ENCODE peak calls at places on chromosomes 5 and 9, in four cellular contexts. G is heart left ventricle, U is breast epithelium, T is GM23338. X is an unnamed sample.

GRCh38 chr5:78738693-78739300 is 90.2 kb upstream of the LHFPL2 start:
- DNase-seq in T (no peak), G (no peak), U (peak; percentile 65), X (no peak)

GRCh38 chr5:79430196-79430595 is 83.7 kb downstream of the HOMER1 start:
- DNase-seq in T (no peak), G (no peak), U (no peak), X (no peak)

GRCh38 chr9:112793213-112793810 is 42.8 kb downstream of the SNX30 start:
- DNase-seq in U (no peak), T (peak; percentile 81), G (peak; percentile 83), X (peak; percentile 94)

GRCh38 chr9:25472681-25473080 is 205.6 kb downstream of the TUSC1 start:
- DNase-seq in T (no peak), U (no peak), G (no peak), X (no peak)

GRCh38 chr9:84393266-84393905 is 52.8 kb upstream of the SLC28A3 start:
- DNase-seq in G (no peak), T (peak; percentile 34), U (no peak), X (no peak)

GRCh38 chr9:120579139-120579749 is 723 bp downstream of the CDK5RAP2 start:
- DNase-seq in G (no peak), U (no peak), T (peak; percentile 76), X (no peak)

GRCh38 chr9:93681316-93682154 is 105.2 kb downstream of the PHF2 start:
- DNase-seq in G (peak; percentile 42), T (no peak), U (peak; percentile 46), X (peak; percentile 38)

GRCh38 chr9:88660611-88661010 is 125.6 kb downstream of the NXNL2 start:
- DNase-seq in G (no peak), U (no peak), T (peak; percentile 83), X (peak; percentile 85)

GRCh38 chr5:139389701-139390638 is at the start of gene MZB1:
- DNase-seq in T (no peak), U (no peak), G (no peak), X (peak; percentile 47)

DNA sequence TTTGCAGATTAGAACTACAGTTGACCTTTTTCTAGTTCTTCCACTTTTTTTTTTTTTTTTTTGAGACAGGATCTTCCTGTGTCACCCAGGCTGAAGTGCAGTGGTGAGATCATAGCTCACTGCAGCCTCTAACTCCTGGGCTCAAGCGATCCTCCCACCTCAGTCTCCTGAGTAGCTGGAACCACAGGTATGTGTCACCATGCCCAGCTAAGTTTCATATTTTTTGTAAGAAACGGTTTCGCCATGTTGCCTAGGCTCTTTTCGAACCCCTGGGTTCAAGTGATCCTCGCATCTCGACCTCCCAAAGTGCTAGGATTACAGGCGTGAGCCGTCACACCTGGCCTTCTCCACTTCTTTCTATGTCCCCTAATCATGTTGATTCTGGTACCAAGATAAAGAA is 39.7 kb upstream of the TNFAIP8 start:
- DNase-seq in T (no peak), G (no peak), U (no peak), X (peak; percentile 51)
- H3K4me1 ChIP-seq in T (peaks cover 7% of the 10 kb centered on the region), G (no peaks in the 10 kb centered on the region), U (no peaks in the 10 kb centered on the region), X (peaks cover 10% of the 10 kb centered on the region)

GRCh38 chr9:121739971-121740370 is 88.5 kb downstream of the DAB2IP start:
- DNase-seq in T (no peak), G (no peak), U (no peak), X (no peak)
- H3K4me1 ChIP-seq in T (peaks cover 56% of the 10 kb centered on the region), G (peaks cover 80% of the 10 kb centered on the region), U (peaks cover 18% of the 10 kb centered on the region), X (peaks cover 20% of the 10 kb centered on the region)

GRCh38 chr9:125888220-125888619 is 141.0 kb downstream of the PBX3 start:
- DNase-seq in U (no peak), T (no peak), G (no peak), X (no peak)

GRCh38 chr9:125889524-125890473 is 142.6 kb downstream of the PBX3 start:
- DNase-seq in T (peak; percentile 77), G (peak; percentile 62), U (no peak), X (peak; percentile 86)

GRCh38 chr9:125890793-125891192 is 143.6 kb downstream of the PBX3 start:
- DNase-seq in U (no peak), T (no peak), G (no peak), X (no peak)

GRCh38 chr9:125886365-125886764 is 139.2 kb downstream of the PBX3 start:
- DNase-seq in G (no peak), T (no peak), U (no peak), X (no peak)

DNA sequence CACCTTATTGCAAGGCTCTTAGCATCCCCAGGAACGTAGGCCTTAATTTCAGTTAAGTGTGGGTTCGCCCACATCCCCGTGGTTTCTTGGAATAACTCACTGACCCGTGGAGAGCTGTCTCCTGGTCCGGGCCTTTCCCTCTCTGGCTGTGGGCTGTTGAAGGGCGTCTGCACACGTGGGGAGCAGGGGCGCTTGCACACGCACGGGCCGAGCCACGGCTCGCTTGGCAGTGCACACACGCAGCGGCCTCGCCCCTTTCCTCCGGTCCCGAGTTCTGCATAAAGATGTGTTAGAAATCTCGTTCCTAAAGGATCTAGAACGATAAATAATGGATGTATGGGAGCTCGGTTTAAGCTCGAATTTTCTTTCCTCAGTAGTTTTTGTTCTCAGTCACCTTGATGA is 141.9 kb downstream of the PBX3 start:
- DNase-seq in G (peak; percentile 66), T (no peak), U (no peak), X (peak; percentile 65)
- H3K4me1 ChIP-seq in G (peaks cover 5% of the 10 kb centered on the region), T (peaks cover 79% of the 10 kb centered on the region), U (no peaks in the 10 kb centered on the region), X (peaks cover 13% of the 10 kb centered on the region)

GRCh38 chr5:158995694-158996173 is 104.0 kb downstream of the EBF1 start:
- DNase-seq in G (no peak), U (no peak), T (no peak), X (no peak)

GRCh38 chr5:159003045-159004030 is 96.4 kb downstream of the EBF1 start:
- DNase-seq in U (no peak), G (no peak), T (no peak), X (no peak)

GRCh38 chr5:159002201-159002600 is 97.5 kb downstream of the EBF1 start:
- DNase-seq in U (no peak), T (no peak), G (no peak), X (no peak)

GRCh38 chr5:159001247-159001646 is 98.5 kb downstream of the EBF1 start:
- DNase-seq in U (no peak), G (no peak), T (no peak), X (no peak)

GRCh38 chr5:158998911-158999705 is 100.6 kb downstream of the EBF1 start:
- DNase-seq in G (no peak), U (no peak), T (no peak), X (no peak)
- H3K4me1 ChIP-seq in G (peaks cover 27% of the 10 kb centered on the region), U (peaks cover 2% of the 10 kb centered on the region), T (no peaks in the 10 kb centered on the region), X (peaks cover 2% of the 10 kb centered on the region)

GRCh38 chr9:122821278-122821952 is 7.0 kb downstream of the PDCL start:
- DNase-seq in G (no peak), T (no peak), U (no peak), X (no peak)

GRCh38 chr9:122819791-122820489 is 8.4 kb downstream of the PDCL start:
- DNase-seq in U (no peak), G (no peak), T (no peak), X (no peak)

GRCh38 chr9:122820490-122820845 is 7.9 kb downstream of the PDCL start:
- DNase-seq in U (no peak), T (no peak), G (no peak), X (no peak)

GRCh38 chr9:122822056-122822455 is 6.3 kb downstream of the PDCL start:
- DNase-seq in T (no peak), U (no peak), G (no peak), X (no peak)

DNA sequence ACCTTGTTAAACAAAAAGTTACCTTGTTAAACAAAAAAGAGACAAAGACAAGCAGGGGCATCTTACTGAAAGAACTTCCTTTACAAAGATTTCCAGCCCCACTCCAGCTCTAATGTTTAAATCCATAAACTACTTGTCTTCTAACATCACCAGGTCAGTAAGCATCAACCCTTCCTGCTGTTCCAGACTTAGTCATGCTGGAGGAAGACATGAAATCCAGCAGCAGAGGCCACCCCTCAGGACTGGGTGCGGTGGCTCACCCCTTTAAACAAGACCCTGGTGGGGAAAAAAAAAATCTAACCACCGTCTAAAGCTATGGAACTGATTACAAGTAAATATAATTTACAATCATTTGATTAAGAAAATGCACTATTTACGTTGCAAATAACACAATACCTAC is 9.1 kb downstream of the PDCL start:
- DNase-seq in T (no peak), G (no peak), U (no peak), X (no peak)
- H3K4me1 ChIP-seq in T (no peaks in the 10 kb centered on the region), G (peaks cover 16% of the 10 kb centered on the region), U (no peaks in the 10 kb centered on the region), X (peaks cover 3% of the 10 kb centered on the region)

DNA sequence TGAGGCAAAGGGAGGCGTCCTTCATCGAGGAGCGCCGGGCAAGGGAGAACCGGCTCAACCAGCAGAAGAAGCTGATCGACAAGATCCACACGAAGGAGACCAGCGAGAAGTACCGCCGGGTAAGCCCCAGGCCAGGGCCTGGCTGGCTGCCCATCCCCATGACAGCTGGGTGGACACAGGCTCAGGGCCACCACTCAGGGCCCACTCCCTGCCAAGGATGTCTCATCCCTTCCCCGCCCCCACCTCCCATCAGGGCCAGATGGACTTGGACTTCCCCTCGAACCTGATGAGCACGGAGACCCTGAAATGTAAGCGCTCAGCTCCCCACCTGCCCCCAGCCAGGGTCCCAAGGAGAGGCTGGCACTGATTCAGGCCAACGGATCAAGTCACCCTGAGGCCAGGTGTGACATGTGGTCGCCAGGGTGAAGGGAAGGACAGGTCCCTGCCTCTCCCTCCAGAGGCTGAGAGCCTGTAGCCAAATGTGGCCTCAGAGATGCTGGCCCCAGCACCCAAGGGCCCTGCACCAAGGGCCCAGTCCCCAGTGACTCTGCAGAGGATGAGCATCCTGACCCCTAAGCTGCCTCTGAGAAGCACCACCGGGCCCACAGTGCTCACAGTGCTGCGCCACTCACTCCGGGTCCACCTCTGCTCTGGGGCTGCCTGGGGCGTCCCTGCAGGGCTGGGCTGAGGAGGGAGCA is 3.1 kb upstream of the RABL6 start:
- DNase-seq in T (no peak), G (no peak), U (peak; percentile 90), X (no peak)
- H3K4me1 ChIP-seq in T (peaks cover 16% of the 10 kb centered on the region), G (peaks cover 21% of the 10 kb centered on the region), U (peaks cover 7% of the 10 kb centered on the region), X (peaks cover 2% of the 10 kb centered on the region)

X was measured in endodermal cell.